ENCODE peak calls at places on chromosomes 5 and 9, in ten cellular contexts. D is GM12878, H is upper lobe of left lung, X is transverse colon, N is ovary, O is stomach, R is tibial nerve, Q is sigmoid colon, K is A549, I is suprapubic skin. J is an unnamed sample.

GRCh38 chr9:90815183-90815943 is 13.7 kb downstream of the SYK start:
- DNase-seq in D (no peak), H (no peak), X (peak; percentile 42), N (no peak), O (peak; percentile 24), R (peak; percentile 44), Q (peak; percentile 78), K (no peak), I (no peak), J (no peak)

GRCh38 chr5:65809817-65810531 is 88.0 kb downstream of the NLN start:
- DNase-seq in D (no peak), H (no peak), X (peak; percentile 83), N (peak; percentile 51), O (peak; percentile 75), R (peak; percentile 40), Q (no peak), K (no peak), I (no peak), J (no peak)

GRCh38 chr9:134983094-134983493 is 65.4 kb upstream of the FCN1 start:
- DNase-seq in D (peak; percentile 2), H (peak; percentile 87), X (no peak), N (no peak), O (peak; percentile 30), R (no peak), Q (peak; percentile 59), K (no peak), I (peak; percentile 67), J (no peak)

GRCh38 chr5:151881626-151882225 is 42.9 kb downstream of the GLRA1 start:
- DNase-seq in D (no peak), H (no peak), X (no peak), N (no peak), O (no peak), R (no peak), Q (no peak), K (no peak), I (no peak), J (no peak)

GRCh38 chr5:174192103-174192655 is 146.7 kb downstream of the NSG2 start:
- DNase-seq in D (no peak), H (no peak), X (no peak), N (no peak), O (no peak), R (no peak), Q (no peak), K (no peak), I (peak; percentile 61), J (no peak)

GRCh38 chr9:13614060-13614459 is 334.6 kb upstream of the MPDZ start:
- DNase-seq in D (no peak), H (no peak), X (no peak), N (no peak), O (no peak), R (no peak), Q (no peak), K (no peak), I (no peak), J (no peak)

GRCh38 chr9:73202992-73203391 is 51.3 kb downstream of the ANXA1 start:
- DNase-seq in D (no peak), H (no peak), X (no peak), N (no peak), O (no peak), R (no peak), Q (no peak), K (no peak), I (no peak), J (no peak)

GRCh38 chr9:129910628-129911567 is 75.6 kb downstream of the USP20 start:
- DNase-seq in D (no peak), H (no peak), X (no peak), N (no peak), O (no peak), R (peak; percentile 58), Q (no peak), K (peak; percentile 60), I (no peak), J (no peak)

GRCh38 chr5:60738461-60738860 is 38.5 kb upstream of the DEPDC1B start:
- DNase-seq in D (peak; percentile 7), H (no peak), X (no peak), N (no peak), O (no peak), R (no peak), Q (no peak), K (no peak), I (no peak), J (no peak)

GRCh38 chr5:15002791-15003190 is 131.2 kb upstream of the ANKH start:
- DNase-seq in D (no peak), H (no peak), X (no peak), N (no peak), O (no peak), R (no peak), Q (no peak), K (no peak), I (no peak), J (no peak)

GRCh38 chr5:78527054-78527884 is 121.3 kb downstream of the LHFPL2 start:
- DNase-seq in D (no peak), H (no peak), X (peak; percentile 56), N (peak; percentile 80), O (no peak), R (peak; percentile 78), Q (peak; percentile 92), K (peak; percentile 60), I (no peak), J (no peak)

GRCh38 chr5:103010120-103010666 is 109.7 kb downstream of the GIN1 start:
- DNase-seq in D (no peak), H (no peak), X (no peak), N (no peak), O (no peak), R (no peak), Q (no peak), K (no peak), I (no peak), J (no peak)

GRCh38 chr5:6370580-6370979 is 7.8 kb downstream of the MED10 start:
- DNase-seq in D (no peak), H (no peak), X (no peak), N (no peak), O (no peak), R (no peak), Q (no peak), K (no peak), I (no peak), J (no peak)

GRCh38 chr9:93190133-93190525 is 6.2 kb downstream of the WNK2 start:
- DNase-seq in D (no peak), H (no peak), X (no peak), N (no peak), O (no peak), R (no peak), Q (no peak), K (no peak), I (no peak), J (no peak)

GRCh38 chr9:93192721-93193372 is 8.9 kb downstream of the WNK2 start:
- DNase-seq in D (no peak), H (no peak), X (no peak), N (no peak), O (no peak), R (no peak), Q (no peak), K (no peak), I (no peak), J (no peak)

GRCh38 chr9:93189369-93190132 is 5.6 kb downstream of the WNK2 start:
- DNase-seq in D (no peak), H (no peak), X (no peak), N (no peak), O (no peak), R (no peak), Q (no peak), K (no peak), I (no peak), J (no peak)

GRCh38 chr9:93190656-93191353 is 6.9 kb downstream of the WNK2 start:
- DNase-seq in D (no peak), H (no peak), X (no peak), N (no peak), O (no peak), R (no peak), Q (no peak), K (no peak), I (no peak), J (no peak)

GRCh38 chr9:93191354-93191660 is 7.4 kb downstream of the WNK2 start:
- DNase-seq in D (no peak), H (no peak), X (no peak), N (no peak), O (no peak), R (no peak), Q (no peak), K (no peak), I (no peak), J (no peak)
- TF ChIP-seq EP300 in D (no peak), H (no peak), X (no peak), N (no peak), O (no peak), R (no peak), Q (no peak), K (no peak), I (no peak), J (no peak)

GRCh38 chr5:176675676-176676360 is 28.5 kb downstream of the TSPAN17 start:
- DNase-seq in D (no peak), H (no peak), X (no peak), N (no peak), O (no peak), R (no peak), Q (no peak), K (peak; percentile 60), I (no peak), J (no peak)

GRCh38 chr5:176678584-176678983 is 31.3 kb downstream of the TSPAN17 start:
- DNase-seq in D (no peak), H (no peak), X (no peak), N (no peak), O (no peak), R (no peak), Q (no peak), K (no peak), I (no peak), J (no peak)

GRCh38 chr5:176676361-176676824 is 29.1 kb downstream of the TSPAN17 start:
- DNase-seq in D (peak; percentile 61), H (no peak), X (no peak), N (no peak), O (no peak), R (no peak), Q (no peak), K (peak; percentile 40), I (no peak), J (no peak)

GRCh38 chr5:176679365-176680225 is 32.3 kb downstream of the TSPAN17 start:
- DNase-seq in D (no peak), H (no peak), X (no peak), N (no peak), O (no peak), R (no peak), Q (no peak), K (no peak), I (no peak), J (no peak)

GRCh38 chr5:176677209-176677931 is 30.1 kb downstream of the TSPAN17 start:
- DNase-seq in D (no peak), H (no peak), X (no peak), N (no peak), O (no peak), R (no peak), Q (no peak), K (no peak), I (no peak), J (no peak)
- TF ChIP-seq EP300 in D (no peak), H (no peak), X (no peak), N (no peak), O (no peak), R (no peak), Q (no peak), K (no peak), I (no peak), J (no peak)

GRCh38 chr9:16976427-16976826 is 106.0 kb upstream of the BNC2 start:
- DNase-seq in D (no peak), H (no peak), X (no peak), N (no peak), O (no peak), R (no peak), Q (no peak), K (no peak), I (no peak), J (no peak)
- TF ChIP-seq EP300 in D (no peak), H (no peak), X (no peak), N (no peak), O (no peak), R (no peak), Q (no peak), K (no peak), I (no peak), J (no peak)

GRCh38 chr9:98830554-98830953 is 23.1 kb downstream of the GALNT12 start:
- DNase-seq in D (no peak), H (no peak), X (no peak), N (no peak), O (no peak), R (no peak), Q (no peak), K (no peak), I (no peak), J (no peak)
- TF ChIP-seq EP300 in D (no peak), H (no peak), X (no peak), N (no peak), O (no peak), R (no peak), Q (no peak), K (no peak), I (no peak), J (no peak)

J was measured in esophagus muscularis mucosa.